ENCODE peak calls at places on chromosomes 1 and 21, in seven cellular contexts. I is heart right ventricle, V is AG09309, D is cardiac fibroblast, G is bronchial epithelial cell, K is tibial artery, Q is esophagus squamous epithelium. T is an unnamed sample.

GRCh38 chr21:34639250-34639649 is 24.3 kb upstream of the RCAN1 start:
- DNase-seq in I (no peak), V (no peak), D (no peak), G (no peak), K (no peak), Q (no peak), T (no peak)

GRCh38 chr21:43951911-43952703 is 60.0 kb upstream of the TRAPPC10 start:
- DNase-seq in I (no peak), V (no peak), D (no peak), G (no peak), K (no peak), Q (no peak), T (no peak)

GRCh38 chr1:71093938-71094337 is 13.1 kb upstream of the ZRANB2 start:
- DNase-seq in I (no peak), V (no peak), D (peak; percentile 55), G (peak; percentile 44), K (no peak), Q (no peak), T (no peak)

GRCh38 chr21:16634522-16634914 is 878.3 kb upstream of the CXADR start:
- DNase-seq in I (no peak), V (no peak), D (no peak), G (peak; percentile 5), K (no peak), Q (no peak), T (no peak)

GRCh38 chr1:21046132-21046531 is 130.6 kb downstream of the EIF4G3 start:
- DNase-seq in I (no peak), V (no peak), D (no peak), G (no peak), K (no peak), Q (no peak), T (no peak)

GRCh38 chr21:44344541-44345183 is 5.5 kb upstream of the CFAP410 start:
- DNase-seq in I (no peak), V (no peak), D (no peak), G (no peak), K (no peak), Q (no peak), T (no peak)

GRCh38 chr1:206926286-206926685 is 4.5 kb upstream of the FCMR start:
- DNase-seq in I (no peak), V (no peak), D (no peak), G (no peak), K (no peak), Q (no peak), T (no peak)

GRCh38 chr1:78360584-78360983 is 130.2 kb upstream of the PTGFR start:
- DNase-seq in I (no peak), V (no peak), D (no peak), G (no peak), K (no peak), Q (no peak), T (no peak)

GRCh38 chr1:157653494-157653873 is 47.1 kb downstream of the FCRL3 start:
- DNase-seq in I (no peak), V (no peak), D (no peak), G (no peak), K (no peak), Q (no peak), T (no peak)

GRCh38 chr1:167066333-167067122 is 23.6 kb downstream of the GPA33 start:
- DNase-seq in I (peak; percentile 66), V (no peak), D (peak; percentile 59), G (peak; percentile 24), K (peak; percentile 78), Q (no peak), T (no peak)

GRCh38 chr1:54788462-54788861 is 12.7 kb downstream of the TTC22 start:
- DNase-seq in I (no peak), V (no peak), D (no peak), G (no peak), K (no peak), Q (no peak), T (no peak)

GRCh38 chr1:47527653-47528272 is 89.9 kb downstream of the FOXD2 start:
- DNase-seq in I (no peak), V (no peak), D (peak; percentile 20), G (peak; percentile 35), K (no peak), Q (no peak), T (no peak)

GRCh38 chr1:164787834-164788231 is 228.8 kb downstream of the PBX1 start:
- DNase-seq in I (no peak), V (no peak), D (no peak), G (peak; percentile 68), K (no peak), Q (no peak), T (no peak)

GRCh38 chr1:221309711-221310110 is 430.5 kb downstream of the HLX start:
- DNase-seq in I (no peak), V (no peak), D (no peak), G (no peak), K (no peak), Q (no peak), T (no peak)

GRCh38 chr1:5648410-5649165 is 343.6 kb downstream of the NPHP4 start:
- DNase-seq in I (no peak), V (no peak), D (peak; percentile 9), G (peak; percentile 36), K (no peak), Q (no peak), T (no peak)

GRCh38 chr1:243842978-243843490 is 7.0 kb downstream of the AKT3 start:
- DNase-seq in I (no peak), V (peak; percentile 33), D (peak; percentile 84), G (peak; percentile 37), K (no peak), Q (no peak), T (no peak)

GRCh38 chr21:31557421-31557955 is 102.0 kb upstream of the SOD1 start:
- DNase-seq in I (no peak), V (no peak), D (no peak), G (no peak), K (no peak), Q (no peak), T (no peak)

GRCh38 chr21:45050361-45050785 is 24.0 kb upstream of the ADARB1 start:
- DNase-seq in I (no peak), V (no peak), D (peak; percentile 69), G (no peak), K (peak; percentile 98), Q (no peak), T (no peak)

GRCh38 chr1:100883963-100884362 is 10.7 kb downstream of the EXTL2 start:
- DNase-seq in I (no peak), V (no peak), D (peak; percentile 72), G (peak; percentile 82), K (no peak), Q (no peak), T (no peak)

GRCh38 chr1:70768211-70768610 is 279.4 kb downstream of the PTGER3 start:
- DNase-seq in I (no peak), V (no peak), D (no peak), G (no peak), K (no peak), Q (no peak), T (no peak)

GRCh38 chr1:68917456-68917855 is 420.6 kb upstream of the DEPDC1 start:
- DNase-seq in I (no peak), V (no peak), D (no peak), G (no peak), K (no peak), Q (no peak), T (no peak)

GRCh38 chr1:156504062-156504813 is 3.7 kb upstream of the MEF2D start:
- DNase-seq in I (no peak), V (no peak), D (no peak), G (no peak), K (peak; percentile 53), Q (no peak), T (peak; percentile 33)

GRCh38 chr1:178954291-178954690 is 71.4 kb upstream of the FAM20B start:
- DNase-seq in I (no peak), V (no peak), D (no peak), G (no peak), K (peak; percentile 55), Q (no peak), T (no peak)

GRCh38 chr1:226526801-226527595 is 21.6 kb upstream of the STUM start:
- DNase-seq in I (peak; percentile 40), V (no peak), D (peak; percentile 66), G (peak; percentile 49), K (no peak), Q (no peak), T (no peak)

GRCh38 chr21:28818663-28819278 is 173.9 kb downstream of the LTN1 start:
- DNase-seq in I (no peak), V (no peak), D (peak; percentile 19), G (no peak), K (no peak), Q (no peak), T (no peak)

GRCh38 chr1:31761883-31762282 is 2.3 kb downstream of the ADGRB2 start:
- DNase-seq in I (no peak), V (peak; percentile 50), D (peak; percentile 50), G (no peak), K (no peak), Q (no peak), T (no peak)

GRCh38 chr1:31759266-31760023 is 4.7 kb downstream of the ADGRB2 start:
- DNase-seq in I (no peak), V (no peak), D (peak; percentile 18), G (no peak), K (no peak), Q (no peak), T (no peak)

GRCh38 chr1:31760422-31760900 is 3.7 kb downstream of the ADGRB2 start:
- DNase-seq in I (no peak), V (no peak), D (no peak), G (no peak), K (no peak), Q (no peak), T (no peak)

GRCh38 chr1:31762323-31762722 is 1.8 kb downstream of the ADGRB2 start:
- DNase-seq in I (no peak), V (no peak), D (no peak), G (no peak), K (no peak), Q (no peak), T (no peak)

GRCh38 chr1:31760901-31761470 is 3.2 kb downstream of the ADGRB2 start:
- DNase-seq in I (peak; percentile 54), V (no peak), D (peak; percentile 71), G (peak; percentile 39), K (peak; percentile 75), Q (no peak), T (no peak)
- H3K4me3 ChIP-seq in I (peak overlapping the region; percentile 62), V (peak overlapping the region; percentile 60), D (peak overlapping the region; percentile 49), G (peak overlapping the region; percentile 47), K (peak overlapping the region; percentile 56), Q (peak overlapping the region; percentile 70), T (peak overlapping the region; percentile 56)

GRCh38 chr1:99110140-99111041 is 105.7 kb upstream of the PLPPR5 start:
- DNase-seq in I (no peak), V (no peak), D (no peak), G (no peak), K (no peak), Q (no peak), T (no peak)
- H3K4me3 ChIP-seq in I (no peak overlapping the region), V (no peak overlapping the region), D (no peak overlapping the region), G (no peak overlapping the region), K (no peak overlapping the region), Q (no peak overlapping the region), T (no peak overlapping the region)

DNA sequence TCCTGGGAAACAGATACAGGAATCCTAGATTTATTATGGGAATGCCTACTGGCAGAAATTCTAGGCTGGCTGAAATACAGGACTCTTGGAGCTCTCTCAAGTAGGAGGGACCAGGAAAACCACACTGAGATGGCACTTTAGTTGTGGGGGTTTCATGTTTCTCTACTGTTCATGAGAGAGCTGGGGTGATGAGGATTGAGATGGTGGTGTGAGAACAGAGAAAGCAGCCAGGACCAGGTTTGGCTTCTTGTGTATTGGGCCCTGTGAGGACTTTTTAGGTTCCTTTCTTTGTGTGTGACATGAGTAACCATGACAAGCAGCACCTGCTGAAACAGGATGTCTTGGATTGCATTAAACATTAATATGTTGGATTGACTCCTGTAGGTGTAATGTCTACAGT is 4.9 kb downstream of the ARID1A start:
- DNase-seq in I (no peak), V (no peak), D (no peak), G (peak; percentile 42), K (no peak), Q (no peak), T (no peak)
- H3K4me3 ChIP-seq in I (peak overlapping the region; percentile 1), V (no peak overlapping the region), D (no peak overlapping the region), G (no peak overlapping the region), K (no peak overlapping the region), Q (peak overlapping the region; percentile 25), T (peak overlapping the region; percentile 30)

GRCh38 chr1:45793942-45794604 is 9.3 kb upstream of the MAST2 start:
- DNase-seq in I (no peak), V (no peak), D (no peak), G (no peak), K (no peak), Q (no peak), T (no peak)
- H3K4me3 ChIP-seq in I (no peak overlapping the region), V (no peak overlapping the region), D (no peak overlapping the region), G (no peak overlapping the region), K (no peak overlapping the region), Q (no peak overlapping the region), T (peak overlapping the region; percentile 35)

T was measured in Panc1.